ENCODE peak calls at places on chromosomes 5 and 9, in six cellular contexts. One of them, this sample, is unnamed.

GRCh38 chr9:134698111-134698510 is 56.5 kb downstream of the COL5A1 start:
- DNase-seq in aorta: no peak
- DNase-seq in MV-4-11: no peak
- DNase-seq in GM19239: no peak
- DNase-seq in heart left ventricle: no peak
- DNase-seq in dorsolateral prefrontal cortex: no peak
- DNase-seq in this sample: no peak

GRCh38 chr9:13962006-13962405 is 351.9 kb downstream of the NFIB start:
- DNase-seq in GM19239: no peak
- DNase-seq in MV-4-11: no peak
- DNase-seq in aorta: peak; percentile 51
- DNase-seq in heart left ventricle: no peak
- DNase-seq in dorsolateral prefrontal cortex: no peak
- DNase-seq in this sample: no peak

GRCh38 chr5:14665110-14665822 is 748 bp downstream of the OTULIN start:
- DNase-seq in GM19239: no peak
- DNase-seq in dorsolateral prefrontal cortex: no peak
- DNase-seq in MV-4-11: peak; percentile 35
- DNase-seq in aorta: peak; percentile 57
- DNase-seq in heart left ventricle: peak; percentile 52
- DNase-seq in this sample: peak; percentile 34

GRCh38 chr5:59562756-59563389 is 330.7 kb downstream of the PDE4D start:
- DNase-seq in MV-4-11: no peak
- DNase-seq in aorta: no peak
- DNase-seq in heart left ventricle: no peak
- DNase-seq in dorsolateral prefrontal cortex: no peak
- DNase-seq in GM19239: peak; percentile 6
- DNase-seq in this sample: no peak

GRCh38 chr5:176737746-176738699 is 72.3 kb upstream of the UNC5A start:
- DNase-seq in dorsolateral prefrontal cortex: peak; percentile 31
- DNase-seq in aorta: no peak
- DNase-seq in heart left ventricle: no peak
- DNase-seq in MV-4-11: no peak
- DNase-seq in GM19239: no peak
- DNase-seq in this sample: no peak

GRCh38 chr5:109884676-109885075 is 194.9 kb downstream of the MAN2A1 start:
- DNase-seq in aorta: no peak
- DNase-seq in MV-4-11: no peak
- DNase-seq in dorsolateral prefrontal cortex: no peak
- DNase-seq in GM19239: no peak
- DNase-seq in heart left ventricle: no peak
- DNase-seq in this sample: no peak

GRCh38 chr5:82142928-82143577 is 135.1 kb downstream of the RPS23 start:
- DNase-seq in MV-4-11: no peak
- DNase-seq in GM19239: no peak
- DNase-seq in heart left ventricle: no peak
- DNase-seq in dorsolateral prefrontal cortex: no peak
- DNase-seq in aorta: no peak
- DNase-seq in this sample: no peak

GRCh38 chr5:170861855-170862766 is at the start of gene RANBP17:
- DNase-seq in MV-4-11: peak; percentile 56
- DNase-seq in dorsolateral prefrontal cortex: no peak
- DNase-seq in aorta: peak; percentile 54
- DNase-seq in GM19239: no peak
- DNase-seq in heart left ventricle: peak; percentile 41
- DNase-seq in this sample: peak; percentile 76

GRCh38 chr9:35553670-35554543 is 51.2 kb upstream of the TESK1 start:
- DNase-seq in MV-4-11: peak; percentile 70
- DNase-seq in aorta: peak; percentile 81
- DNase-seq in dorsolateral prefrontal cortex: peak; percentile 58
- DNase-seq in GM19239: peak; percentile 42
- DNase-seq in heart left ventricle: peak; percentile 75
- DNase-seq in this sample: peak; percentile 50

GRCh38 chr5:78905084-78905938 is 79.8 kb downstream of the ARSB start:
- DNase-seq in heart left ventricle: no peak
- DNase-seq in aorta: no peak
- DNase-seq in GM19239: no peak
- DNase-seq in MV-4-11: peak; percentile 96
- DNase-seq in dorsolateral prefrontal cortex: no peak
- DNase-seq in this sample: no peak

GRCh38 chr9:126419475-126419874 is 92.8 kb downstream of the MVB12B start:
- DNase-seq in dorsolateral prefrontal cortex: no peak
- DNase-seq in heart left ventricle: no peak
- DNase-seq in MV-4-11: no peak
- DNase-seq in GM19239: no peak
- DNase-seq in aorta: no peak
- DNase-seq in this sample: peak; percentile 82

GRCh38 chr9:15329539-15330109 is 22.6 kb upstream of the TTC39B start:
- DNase-seq in MV-4-11: peak; percentile 9
- DNase-seq in dorsolateral prefrontal cortex: no peak
- DNase-seq in heart left ventricle: no peak
- DNase-seq in aorta: no peak
- DNase-seq in GM19239: no peak
- DNase-seq in this sample: no peak

This sample was measured in NCI-H2081.